ENCODE peak calls at places on chromosomes 2 and 18, in nine cellular contexts. W, B, U, S, M, O, N, V and Y are unnamed samples.

GRCh38 chr2:120155308-120155707 is 67.9 kb downstream of the TMEM185B start:
- DNase-seq in U (no peak), N (no peak), V (no peak), B (no peak), O (no peak), W (no peak), M (no peak), S (no peak), Y (no peak)

GRCh38 chr2:84527137-84528129 is 11.1 kb downstream of the DNAH6 start:
- DNase-seq in N (no peak), O (no peak), W (no peak), U (no peak), M (peak; percentile 11), S (no peak), V (no peak), B (no peak), Y (no peak)

GRCh38 chr2:200777275-200777674 is 34.4 kb upstream of the BZW1 start:
- DNase-seq in O (no peak), M (peak; percentile 43), S (no peak), W (no peak), U (no peak), B (no peak), V (no peak), N (no peak), Y (no peak)

GRCh38 chr18:37435996-37436395 is 129.6 kb downstream of the CELF4 start:
- DNase-seq in N (no peak), U (no peak), B (no peak), V (no peak), M (no peak), W (no peak), S (no peak), O (no peak), Y (no peak)

GRCh38 chr2:216574586-216574985 is 58.6 kb upstream of the IGFBP2 start:
- DNase-seq in V (no peak), S (no peak), B (no peak), O (no peak), M (no peak), W (no peak), N (no peak), U (no peak), Y (no peak)

GRCh38 chr18:46621871-46622270 is 35.1 kb downstream of the LOXHD1 start:
- DNase-seq in S (no peak), U (no peak), M (no peak), W (no peak), V (no peak), N (no peak), B (no peak), O (no peak), Y (no peak)

GRCh38 chr2:121699421-121700328 is 37.0 kb downstream of the NIFK start:
- DNase-seq in M (peak; percentile 47), N (peak; percentile 22), V (no peak), S (peak; percentile 90), B (peak; percentile 69), O (no peak), W (no peak), U (peak; percentile 53), Y (no peak)

GRCh38 chr2:94990956-94991355 is 34.6 kb upstream of the MAL start:
- DNase-seq in M (no peak), S (no peak), N (no peak), V (no peak), O (no peak), U (no peak), W (no peak), B (no peak), Y (no peak)

GRCh38 chr2:156864230-156864629 is 393.3 kb upstream of the GALNT5 start:
- DNase-seq in N (no peak), U (no peak), V (no peak), S (no peak), W (no peak), M (no peak), O (no peak), B (no peak), Y (peak; percentile 15)

GRCh38 chr2:158817596-158817995 is 22.5 kb downstream of the DAPL1 start:
- DNase-seq in N (no peak), M (no peak), U (no peak), B (no peak), S (peak; percentile 15), W (no peak), O (no peak), V (no peak), Y (no peak)

GRCh38 chr2:65630643-65631042 is 198.2 kb upstream of the SPRED2 start:
- DNase-seq in S (peak; percentile 76), V (no peak), U (peak; percentile 51), O (peak; percentile 54), W (no peak), N (no peak), B (peak; percentile 86), M (peak; percentile 46), Y (no peak)

GRCh38 chr18:42425025-42425424 is 470.0 kb downstream of the PIK3C3 start:
- DNase-seq in M (no peak), U (no peak), S (no peak), V (no peak), O (no peak), N (no peak), B (no peak), W (no peak), Y (no peak)
- TF ChIP-seq CTCF in M (no peak), U (no peak), S (no peak), V (no peak), O (no peak), N (no peak), B (no peak), W (no peak), Y (no peak)

DNA sequence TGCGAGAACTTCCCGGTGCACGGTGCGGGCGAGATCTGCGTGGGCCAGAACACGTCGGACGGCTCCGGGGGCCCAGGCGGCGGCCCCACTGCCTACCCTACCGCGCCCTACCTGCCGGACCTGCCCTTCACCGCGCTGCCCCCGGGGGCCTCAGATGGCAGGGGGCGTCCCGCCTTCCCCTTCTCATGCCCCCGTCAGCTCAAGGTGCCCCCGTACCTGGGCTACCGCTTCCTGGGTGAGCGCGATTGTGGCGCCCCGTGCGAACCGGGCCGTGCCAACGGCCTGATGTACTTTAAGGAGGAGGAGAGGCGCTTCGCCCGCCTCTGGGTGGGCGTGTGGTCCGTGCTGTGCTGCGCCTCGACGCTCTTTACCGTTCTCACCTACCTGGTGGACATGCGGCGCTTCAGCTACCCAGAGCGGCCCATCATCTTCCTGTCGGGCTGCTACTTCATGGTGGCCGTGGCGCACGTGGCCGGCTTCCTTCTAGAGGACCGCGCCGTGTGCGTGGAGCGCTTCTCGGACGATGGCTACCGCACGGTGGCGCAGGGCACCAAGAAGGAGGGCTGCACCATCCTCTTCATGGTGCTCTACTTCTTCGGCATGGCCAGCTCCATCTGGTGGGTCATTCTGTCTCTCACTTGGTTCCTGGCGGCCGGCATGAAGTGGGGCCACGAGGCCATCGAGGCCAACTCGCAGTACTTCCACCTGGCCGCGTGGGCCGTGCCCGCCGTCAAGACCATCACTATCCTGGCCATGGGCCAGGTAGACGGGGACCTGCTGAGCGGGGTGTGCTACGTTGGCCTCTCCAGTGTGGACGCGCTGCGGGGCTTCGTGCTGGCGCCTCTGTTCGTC is 1.7 kb downstream of the FZD7 start:
- DNase-seq in S (peak; percentile 84), B (peak; percentile 56), U (peak; percentile 88), M (peak; percentile 83), N (peak; percentile 64), O (peak; percentile 72), W (peak; percentile 85), V (peak; percentile 46), Y (peak; percentile 75)
- TF ChIP-seq CTCF in S (peak; percentile 58), B (peak; percentile 33), U (peak; percentile 68), M (peak; percentile 64), N (peak; percentile 64), O (peak; percentile 77), W (peak; percentile 31), V (peak; percentile 65), Y (peak; percentile 42)

GRCh38 chr2:174153757-174154680 is 94.3 kb downstream of the OLA1 start:
- DNase-seq in U (peak; percentile 95), M (peak; percentile 6), N (no peak), B (peak; percentile 74), V (no peak), S (peak; percentile 81), O (no peak), W (no peak), Y (no peak)

GRCh38 chr2:174161490-174161889 is 86.8 kb downstream of the OLA1 start:
- DNase-seq in S (no peak), O (no peak), W (no peak), N (no peak), B (no peak), U (no peak), M (no peak), V (no peak), Y (no peak)

GRCh38 chr2:174157048-174157447 is 91.3 kb downstream of the OLA1 start:
- DNase-seq in U (no peak), V (no peak), W (no peak), O (no peak), M (no peak), B (no peak), N (no peak), S (no peak), Y (no peak)

DNA sequence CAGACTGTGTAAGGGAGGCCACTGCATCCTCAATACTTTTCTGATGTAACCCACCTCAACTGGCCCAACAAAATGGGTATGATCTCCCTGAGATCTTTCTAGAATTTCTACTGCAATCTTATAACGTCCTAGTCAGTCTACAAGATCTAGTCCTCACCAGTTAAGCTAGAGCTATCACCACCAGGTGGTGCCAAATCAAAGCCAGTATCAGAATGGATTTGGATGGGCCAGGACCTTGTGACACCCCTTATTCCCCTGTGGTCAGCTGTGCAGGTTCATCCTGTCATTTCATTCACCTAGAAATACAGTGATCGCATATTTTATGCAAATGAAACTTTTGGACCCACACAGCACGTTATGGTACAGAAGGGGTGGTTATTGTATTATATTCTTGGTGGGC is 90.3 kb downstream of the OLA1 start:
- DNase-seq in M (peak; percentile 27), N (no peak), W (no peak), U (peak; percentile 57), O (no peak), S (peak; percentile 34), V (no peak), B (peak; percentile 61), Y (peak; percentile 42)
- TF ChIP-seq CTCF in M (peak; percentile 40), N (peak; percentile 61), W (no peak), U (peak; percentile 39), O (no peak), S (peak; percentile 40), V (peak; percentile 59), B (peak; percentile 71), Y (peak; percentile 63)

GRCh38 chr2:11027195-11027594 is 115.5 kb downstream of the KCNF1 start:
- DNase-seq in U (no peak), M (no peak), N (no peak), O (no peak), B (no peak), W (no peak), V (no peak), S (no peak), Y (no peak)

GRCh38 chr2:11026286-11026921 is 114.7 kb downstream of the KCNF1 start:
- DNase-seq in O (no peak), M (no peak), N (no peak), V (no peak), B (no peak), U (no peak), W (no peak), S (no peak), Y (no peak)

GRCh38 chr2:11030909-11031308 is 119.2 kb downstream of the KCNF1 start:
- DNase-seq in B (no peak), U (no peak), N (no peak), V (no peak), W (no peak), M (no peak), O (no peak), S (no peak), Y (no peak)

GRCh38 chr2:11029136-11029535 is 117.4 kb downstream of the KCNF1 start:
- DNase-seq in U (no peak), M (no peak), N (no peak), S (no peak), W (no peak), B (no peak), O (no peak), V (no peak), Y (no peak)

GRCh38 chr2:11028407-11028916 is 116.7 kb downstream of the KCNF1 start:
- DNase-seq in S (no peak), V (no peak), M (no peak), O (no peak), B (no peak), N (no peak), U (no peak), W (no peak), Y (no peak)
- TF ChIP-seq CTCF in S (no peak), V (peak; percentile 45), M (peak; percentile 31), O (no peak), B (no peak), N (peak; percentile 45), U (no peak), W (no peak), Y (no peak)